ENCODE peak calls at places on chromosomes 2 and 18, in four cellular contexts. J is A549, C is IMR-90, I is HepG2. E is an unnamed sample.

GRCh38 chr2:170819941-170820646 is 3.4 kb downstream of the GAD1 start:
- DNase-seq in J (no peak), C (no peak), I (no peak), E (no peak)

GRCh38 chr2:214713080-214713830 is 96.2 kb downstream of the BARD1 start:
- DNase-seq in J (no peak), C (no peak), I (no peak), E (no peak)

GRCh38 chr2:170386554-170386953 is 208.6 kb downstream of the MYO3B start:
- DNase-seq in J (no peak), C (no peak), I (no peak), E (no peak)

GRCh38 chr18:3478262-3478978 is 28.4 kb downstream of the TGIF1 start:
- DNase-seq in J (no peak), C (no peak), I (no peak), E (no peak)

GRCh38 chr2:26002617-26003310 is 20.5 kb upstream of the KIF3C start:
- DNase-seq in J (no peak), C (no peak), I (no peak), E (no peak)

GRCh38 chr18:68121826-68122225 is 593.1 kb downstream of the TMX3 start:
- DNase-seq in J (no peak), C (peak; percentile 19), I (no peak), E (no peak)

GRCh38 chr2:118032169-118033013 is 18.5 kb upstream of the CCDC93 start:
- DNase-seq in J (peak; percentile 34), C (peak; percentile 34), I (peak; percentile 44), E (peak; percentile 49)

GRCh38 chr2:16059393-16060016 is 119.2 kb downstream of the MYCN start:
- DNase-seq in J (no peak), C (no peak), I (no peak), E (no peak)

GRCh38 chr2:237125967-237126366 is 40.3 kb downstream of the COPS8 start:
- DNase-seq in J (no peak), C (no peak), I (peak; percentile 53), E (no peak)

GRCh38 chr2:127050803-127051115 is 56.2 kb downstream of the BIN1 start:
- DNase-seq in J (no peak), C (no peak), I (no peak), E (no peak)

GRCh38 chr2:184154438-184154837 is 443.9 kb upstream of the ZNF804A start:
- DNase-seq in J (no peak), C (no peak), I (no peak), E (no peak)

GRCh38 chr2:29310665-29311348 is 195.6 kb downstream of the CLIP4 start:
- DNase-seq in J (no peak), C (no peak), I (no peak), E (no peak)

GRCh38 chr2:191202881-191203397 is 42.3 kb upstream of the MYO1B start:
- DNase-seq in J (no peak), C (peak; percentile 83), I (no peak), E (no peak)

GRCh38 chr2:99729104-99729503 is 239.3 kb upstream of the REV1 start:
- DNase-seq in J (no peak), C (peak; percentile 54), I (no peak), E (no peak)

GRCh38 chr18:22935431-22935830 is 2.3 kb downstream of the RBBP8 start:
- DNase-seq in J (no peak), C (no peak), I (no peak), E (no peak)

GRCh38 chr2:52210161-52210560 is 1178.2 kb upstream of the NRXN1 start:
- DNase-seq in J (no peak), C (peak; percentile 1), I (no peak), E (no peak)

GRCh38 chr2:96423866-96424265 is 81.3 kb downstream of the NEURL3 start:
- DNase-seq in J (no peak), C (peak; percentile 47), I (no peak), E (no peak)

GRCh38 chr2:141399270-141399669 is 731.5 kb downstream of the LRP1B start:
- DNase-seq in J (peak; percentile 36), C (peak; percentile 14), I (peak; percentile 12), E (no peak)

GRCh38 chr18:10401489-10401888 is 52.9 kb upstream of the APCDD1 start:
- DNase-seq in J (no peak), C (peak; percentile 50), I (no peak), E (no peak)

GRCh38 chr2:202750778-202751427 is 116.1 kb downstream of the FAM117B start:
- DNase-seq in J (no peak), C (no peak), I (no peak), E (no peak)

GRCh38 chr18:2306641-2307040 is 264.7 kb downstream of the METTL4 start:
- DNase-seq in J (no peak), C (no peak), I (no peak), E (no peak)

GRCh38 chr2:32652555-32653209 is 24.8 kb downstream of the TTC27 start:
- DNase-seq in J (no peak), C (peak; percentile 12), I (no peak), E (no peak)

GRCh38 chr2:217551229-217551909 is 451.4 kb downstream of the TNS1 start:
- DNase-seq in J (peak; percentile 53), C (peak; percentile 75), I (peak; percentile 20), E (no peak)

GRCh38 chr2:219001577-219002394 is 8.6 kb upstream of the CRYBA2 start:
- DNase-seq in J (no peak), C (no peak), I (peak; percentile 93), E (peak; percentile 65)

GRCh38 chr2:12352891-12353290 is 363.8 kb upstream of the TRIB2 start:
- DNase-seq in J (no peak), C (peak; percentile 6), I (no peak), E (no peak)

GRCh38 chr2:80054339-80054675 is 250.2 kb downstream of the LRRTM1 start:
- DNase-seq in J (no peak), C (peak; percentile 26), I (no peak), E (no peak)

GRCh38 chr18:31977270-31977872 is 34.4 kb upstream of the TRAPPC8 start:
- DNase-seq in J (peak; percentile 53), C (peak; percentile 54), I (peak; percentile 68), E (peak; percentile 60)

GRCh38 chr2:128777091-128778045 is 458.7 kb upstream of the HS6ST1 start:
- DNase-seq in J (no peak), C (no peak), I (no peak), E (no peak)

GRCh38 chr2:55926246-55926645 is 2.7 kb upstream of the EFEMP1 start:
- DNase-seq in J (no peak), C (no peak), I (no peak), E (no peak)

GRCh38 chr2:240571314-240571973 is 3.2 kb downstream of the RNPEPL1 start:
- DNase-seq in J (no peak), C (no peak), I (no peak), E (no peak)

GRCh38 chr18:55402731-55403405 is 185.1 kb downstream of the TCF4 start:
- DNase-seq in J (no peak), C (no peak), I (no peak), E (no peak)

GRCh38 chr2:74178211-74179062 is at the start of gene MOB1A:
- DNase-seq in J (peak; percentile 99), C (peak; percentile 98), I (peak; percentile 98), E (peak; percentile 99)

GRCh38 chr2:231549446-231550239 is 19.4 kb upstream of the NMUR1 start:
- DNase-seq in J (no peak), C (no peak), I (no peak), E (no peak)

GRCh38 chr2:190501702-190502407 is 32.7 kb downstream of the NEMP2 start:
- DNase-seq in J (no peak), C (peak; percentile 25), I (no peak), E (no peak)

GRCh38 chr2:204665244-204665643 is 120.0 kb downstream of the PARD3B start:
- DNase-seq in J (peak; percentile 67), C (peak; percentile 60), I (peak; percentile 10), E (no peak)

DNA sequence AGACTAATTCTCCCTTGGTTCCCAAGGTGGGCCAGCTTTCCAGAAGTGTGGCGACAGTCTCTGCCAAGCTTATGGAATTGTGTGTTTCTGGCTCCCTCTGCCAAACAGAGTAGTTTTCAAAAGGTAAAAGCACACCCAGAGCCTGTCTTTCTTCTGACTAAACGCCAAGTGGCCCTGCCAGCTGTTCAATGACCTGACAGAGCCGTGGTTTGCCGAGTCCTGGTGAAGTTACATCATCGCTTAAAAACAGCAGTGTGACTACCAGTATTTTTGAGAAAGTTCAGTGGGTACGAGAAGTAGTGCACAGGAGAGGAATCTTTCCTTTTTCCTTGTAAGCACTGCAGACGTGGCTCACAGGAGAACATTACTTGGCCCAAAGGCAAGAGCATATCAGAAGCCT is 1.9 kb downstream of the PER2 start:
- DNase-seq in J (peak; percentile 63), C (peak; percentile 86), I (peak; percentile 48), E (no peak)
- TF ChIP-seq MAZ in J (no peak), C (no peak), I (no peak), E (no peak)

GRCh38 chr2:50491541-50492114 is 540.3 kb downstream of the NRXN1 start:
- DNase-seq in J (peak; percentile 48), C (peak; percentile 44), I (peak; percentile 16), E (peak; percentile 33)
- TF ChIP-seq MAZ in J (no peak), C (no peak), I (no peak), E (no peak)

DNA sequence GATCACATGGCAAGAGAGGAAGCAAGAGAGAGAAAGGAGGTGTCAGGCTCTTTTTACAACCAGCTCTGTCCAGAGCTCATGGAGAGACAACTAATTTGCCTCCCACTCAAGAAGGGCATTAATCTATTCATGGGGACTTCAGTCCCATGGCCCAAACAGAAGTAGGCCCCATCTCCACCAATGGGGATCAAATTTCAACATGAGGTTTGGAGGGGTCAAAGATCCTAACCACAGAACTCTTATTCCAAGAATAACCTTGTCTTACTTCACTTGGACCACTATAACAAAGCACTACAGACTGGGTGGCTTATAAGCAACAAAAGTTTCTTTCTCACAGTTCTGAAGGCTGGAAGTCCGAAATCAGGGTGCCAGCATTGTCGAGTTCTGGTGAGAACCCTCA is 31.8 kb downstream of the GRB14 start:
- DNase-seq in J (no peak), C (no peak), I (no peak), E (no peak)
- TF ChIP-seq MAZ in J (no peak), C (no peak), I (no peak), E (no peak)

GRCh38 chr18:44763327-44763726 is 82.6 kb downstream of the SETBP1 start:
- DNase-seq in J (no peak), C (no peak), I (no peak), E (no peak)

GRCh38 chr18:44764863-44765262 is 84.2 kb downstream of the SETBP1 start:
- DNase-seq in J (no peak), C (no peak), I (no peak), E (no peak)

GRCh38 chr18:44761812-44762211 is 81.1 kb downstream of the SETBP1 start:
- DNase-seq in J (no peak), C (no peak), I (no peak), E (no peak)

GRCh38 chr18:44758821-44759624 is 78.3 kb downstream of the SETBP1 start:
- DNase-seq in J (no peak), C (no peak), I (no peak), E (no peak)

GRCh38 chr18:44759925-44760342 is 79.2 kb downstream of the SETBP1 start:
- DNase-seq in J (no peak), C (no peak), I (no peak), E (no peak)
- TF ChIP-seq MAZ in J (no peak), C (no peak), I (no peak), E (no peak)

GRCh38 chr2:43879261-43879660 is 40.5 kb downstream of the ABCG8 start:
- DNase-seq in J (peak; percentile 40), C (no peak), I (no peak), E (no peak)
- TF ChIP-seq MAZ in J (no peak), C (no peak), I (no peak), E (no peak)